ENCODE peak calls at places on chromosomes 6 and 20, in four cellular contexts. S is A549; E is CD8-positive, alpha-beta memory T cell; G is neuronal stem cell. F is an unnamed sample.

GRCh38 chr6:15313367-15313766 is 67.5 kb downstream of the JARID2 start:
- DNase-seq in S (no peak), E (no peak), G (no peak), F (no peak)

GRCh38 chr20:34705383-34706021 is 1.4 kb downstream of the TP53INP2 start:
- DNase-seq in S (peak), E (no peak), G (no peak), F (no peak)

GRCh38 chr6:136562211-136562610 is 12.0 kb upstream of the MAP7 start:
- DNase-seq in S (no peak), E (no peak), G (no peak), F (no peak)

GRCh38 chr6:39266782-39267355 is 37.6 kb upstream of the KCNK5 start:
- DNase-seq in S (no peak), E (no peak), G (no peak), F (no peak)

GRCh38 chr20:46946796-46947195 is 52.2 kb downstream of the EYA2 start:
- DNase-seq in S (no peak), E (no peak), G (no peak), F (no peak)

GRCh38 chr20:62320581-62321354 is 18.0 kb downstream of the ADRM1 start:
- DNase-seq in S (peak), E (no peak), G (no peak), F (no peak)

GRCh38 chr6:137657351-137657911 is 163.2 kb upstream of the OLIG3 start:
- DNase-seq in S (no peak), E (no peak), G (no peak), F (no peak)

GRCh38 chr6:126531840-126532239 is 191.9 kb downstream of the CENPW start:
- DNase-seq in S (no peak), E (no peak), G (no peak), F (no peak)

GRCh38 chr20:2703716-2704475 is 11.3 kb downstream of the EBF4 start:
- DNase-seq in S (no peak), E (no peak), G (no peak), F (no peak)

GRCh38 chr20:34578040-34578439 is 19.5 kb downstream of the MAP1LC3A start:
- DNase-seq in S (no peak), E (no peak), G (no peak), F (no peak)

GRCh38 chr20:49901588-49901987 is 13.7 kb downstream of the SPATA2 start:
- DNase-seq in S (no peak), E (no peak), G (no peak), F (no peak)

GRCh38 chr20:21704408-21705385 is 767 bp upstream of the PAX1 start:
- DNase-seq in S (no peak), E (no peak), G (no peak), F (no peak)

GRCh38 chr6:155125916-155126315 is 130.8 kb downstream of the TIAM2 start:
- DNase-seq in S (no peak), E (no peak), G (no peak), F (no peak)

GRCh38 chr6:45987866-45988265 is 27.8 kb downstream of the CLIC5 start:
- DNase-seq in S (no peak), E (no peak), G (no peak), F (no peak)

GRCh38 chr6:13526718-13527668 is 39.6 kb upstream of the GFOD1 start:
- DNase-seq in S (no peak), E (no peak), G (no peak), F (no peak)

GRCh38 chr20:16394784-16395183 is 178.5 kb downstream of the KIF16B start:
- DNase-seq in S (no peak), E (no peak), G (no peak), F (no peak)

GRCh38 chr6:56954389-56955170 is at the start of gene BEND6:
- DNase-seq in S (peak), E (no peak), G (peak), F (no peak)

GRCh38 chr6:130872250-130873095 is 45.3 kb downstream of the SMLR1 start:
- DNase-seq in S (peak), E (peak), G (peak), F (peak)

GRCh38 chr6:74409447-74409846 is 713.4 kb downstream of the CD109 start:
- DNase-seq in S (peak), E (no peak), G (peak), F (no peak)

GRCh38 chr20:40010483-40010882 is 678.6 kb downstream of the MAFB start:
- DNase-seq in S (no peak), E (no peak), G (no peak), F (no peak)

GRCh38 chr6:48423640-48424365 is 312.8 kb upstream of the PTCHD4 start:
- DNase-seq in S (no peak), E (no peak), G (no peak), F (no peak)

GRCh38 chr6:79269877-79270276 is 35.4 kb upstream of the HMGN3 start:
- DNase-seq in S (no peak), E (no peak), G (no peak), F (no peak)

GRCh38 chr20:36179170-36179945 is 24.8 kb downstream of the EPB41L1 start:
- DNase-seq in S (no peak), E (no peak), G (peak), F (no peak)

GRCh38 chr6:148892247-148892646 is 145.4 kb downstream of the UST start:
- DNase-seq in S (no peak), E (no peak), G (no peak), F (no peak)

GRCh38 chr20:41376349-41376748 is 9.7 kb upstream of the EMILIN3 start:
- DNase-seq in S (no peak), E (no peak), G (no peak), F (no peak)

GRCh38 chr20:41373851-41374567 is 7.4 kb upstream of the EMILIN3 start:
- DNase-seq in S (no peak), E (no peak), G (no peak), F (no peak)

GRCh38 chr20:41374568-41374920 is 7.9 kb upstream of the EMILIN3 start:
- DNase-seq in S (no peak), E (no peak), G (no peak), F (no peak)

GRCh38 chr20:41375846-41376245 is 9.2 kb upstream of the EMILIN3 start:
- DNase-seq in S (no peak), E (no peak), G (no peak), F (no peak)

GRCh38 chr20:41377275-41377674 is 10.7 kb upstream of the EMILIN3 start:
- DNase-seq in S (no peak), E (no peak), G (no peak), F (no peak)
- H3K27ac ChIP-seq in S (no peak), E (no peak), G (no peak), F (no peak)

DNA sequence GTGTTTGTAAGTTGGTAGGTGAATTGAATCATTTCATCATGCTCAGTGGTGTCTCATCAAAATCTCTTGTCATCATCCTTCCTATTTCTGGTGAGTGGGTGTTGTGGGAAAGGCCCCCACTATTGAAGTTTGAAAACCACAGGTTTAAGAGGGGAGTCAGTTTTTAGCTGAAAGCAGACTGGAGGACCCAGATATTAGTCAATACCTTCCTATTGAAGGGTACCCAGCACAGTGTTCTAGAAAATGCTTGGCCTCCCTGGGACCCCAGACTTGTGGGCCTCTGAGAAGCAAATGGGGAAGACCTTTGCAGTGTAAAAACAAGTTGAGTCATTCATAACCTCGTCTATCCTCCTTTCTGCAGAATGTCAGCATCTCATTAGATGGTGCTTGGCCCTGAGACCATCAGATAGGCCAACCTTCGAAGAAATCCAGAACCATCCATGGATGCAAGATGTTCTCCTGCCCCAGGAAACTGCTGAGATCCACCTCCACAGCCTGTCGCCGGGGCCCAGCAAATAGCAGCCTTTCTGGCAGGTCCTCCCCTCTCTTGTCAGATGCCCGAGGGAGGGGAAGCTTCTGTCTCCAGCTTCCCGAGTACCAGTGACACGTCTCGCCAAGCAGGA is 3.7 kb downstream of the PIM1 start:
- DNase-seq in S (no peak), E (no peak), G (no peak), F (no peak)
- H3K4me3 ChIP-seq in S (no peak), E (peak), G (no peak), F (no peak)

GRCh38 chr20:32052792-32053362 is 835 bp downstream of the HCK start:
- DNase-seq in S (no peak), E (no peak), G (no peak), F (no peak)

GRCh38 chr20:32050324-32050723 is 1.7 kb upstream of the HCK start:
- DNase-seq in S (no peak), E (no peak), G (no peak), F (no peak)

GRCh38 chr20:32050851-32051556 is 1.0 kb upstream of the HCK start:
- DNase-seq in S (no peak), E (no peak), G (no peak), F (no peak)

GRCh38 chr20:32052090-32052791 is at the start of gene HCK:
- DNase-seq in S (peak), E (no peak), G (no peak), F (no peak)

DNA sequence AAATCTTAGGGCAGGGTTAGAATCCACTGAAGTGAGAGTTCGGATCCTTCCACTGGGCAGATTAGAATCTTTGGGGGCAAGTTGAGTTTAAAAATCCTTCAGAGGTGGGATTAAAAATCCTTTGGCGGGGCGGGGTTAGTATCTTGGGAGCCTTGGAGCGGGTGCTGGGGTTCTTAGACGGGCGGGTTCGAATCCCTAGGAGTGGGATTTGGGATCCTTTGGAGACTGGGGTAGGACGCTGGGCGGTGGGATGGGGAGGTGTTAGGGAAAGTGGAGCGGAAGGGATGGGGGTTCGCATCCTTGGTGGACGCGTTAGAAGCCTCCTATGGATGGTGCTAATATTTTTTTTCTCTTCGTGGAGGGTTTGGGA is 337 bp upstream of the HCK start:
- DNase-seq in S (no peak), E (no peak), G (no peak), F (no peak)
- H3K27ac ChIP-seq in S (no peak), E (no peak), G (no peak), F (no peak)

GRCh38 chr20:8018928-8019177 is 708 bp downstream of the TMX4 start:
- DNase-seq in S (peak), E (no peak), G (no peak), F (no peak)

GRCh38 chr20:8019998-8020247 is 362 bp upstream of the TMX4 start:
- DNase-seq in S (no peak), E (no peak), G (no peak), F (no peak)

GRCh38 chr20:8019178-8019997 is at the start of gene TMX4:
- DNase-seq in S (peak), E (peak), G (peak), F (no peak)

GRCh38 chr20:8021541-8022269 is 2.1 kb upstream of the TMX4 start:
- DNase-seq in S (no peak), E (no peak), G (no peak), F (no peak)

GRCh38 chr20:8020314-8021079 is 936 bp upstream of the TMX4 start:
- DNase-seq in S (no peak), E (no peak), G (no peak), F (no peak)
- H3K4me3 ChIP-seq in S (peak), E (peak), G (no peak), F (no peak)

GRCh38 chr20:44727039-44727438 is 11.9 kb downstream of the CCN5 start:
- DNase-seq in S (no peak), E (no peak), G (no peak), F (no peak)
- H3K27ac ChIP-seq in S (peak), E (no peak), G (no peak), F (no peak)

DNA sequence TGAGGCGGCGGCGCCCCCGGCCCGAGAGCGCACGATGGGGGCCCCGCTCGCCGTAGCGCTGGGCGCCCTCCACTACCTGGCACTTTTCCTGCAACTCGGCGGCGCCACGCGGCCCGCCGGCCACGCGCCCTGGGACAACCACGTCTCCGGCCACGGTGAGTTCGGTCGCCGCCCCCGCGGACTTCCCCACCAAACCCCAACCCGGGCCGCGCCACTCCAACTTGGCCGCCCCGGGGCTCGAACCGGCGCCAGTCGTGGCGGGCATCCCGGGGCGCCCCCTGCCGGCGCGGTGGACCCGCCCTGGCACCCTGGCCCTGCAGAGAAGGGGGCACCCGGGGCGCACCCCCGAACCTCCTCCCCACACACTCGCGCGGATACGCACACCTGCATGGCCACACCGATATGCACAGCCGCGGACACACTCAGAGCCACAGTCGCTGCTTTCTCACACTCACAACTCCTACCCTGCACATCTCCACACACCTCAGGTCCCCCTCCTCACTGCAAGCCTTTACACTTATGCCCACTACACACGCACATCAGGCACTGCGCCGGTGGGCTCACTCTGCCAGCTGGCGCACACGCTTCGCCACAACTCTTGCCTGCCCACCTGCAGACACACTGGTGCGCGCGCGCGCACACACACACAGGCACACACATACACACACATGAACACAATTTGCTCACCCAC is 535 bp downstream of the VSTM2L start:
- DNase-seq in S (peak), E (no peak), G (no peak), F (no peak)
- H3K4me3 ChIP-seq in S (peak), E (no peak), G (peak), F (peak)

GRCh38 chr20:4812216-4812615 is 90.5 kb downstream of the PRND start:
- DNase-seq in S (no peak), E (no peak), G (no peak), F (no peak)

GRCh38 chr20:4813076-4813838 is 91.5 kb downstream of the PRND start:
- DNase-seq in S (no peak), E (no peak), G (no peak), F (no peak)

GRCh38 chr20:4811257-4811656 is 89.5 kb downstream of the PRND start:
- DNase-seq in S (no peak), E (no peak), G (no peak), F (no peak)

GRCh38 chr20:4811661-4812181 is 90.0 kb downstream of the PRND start:
- DNase-seq in S (no peak), E (peak), G (no peak), F (no peak)

DNA sequence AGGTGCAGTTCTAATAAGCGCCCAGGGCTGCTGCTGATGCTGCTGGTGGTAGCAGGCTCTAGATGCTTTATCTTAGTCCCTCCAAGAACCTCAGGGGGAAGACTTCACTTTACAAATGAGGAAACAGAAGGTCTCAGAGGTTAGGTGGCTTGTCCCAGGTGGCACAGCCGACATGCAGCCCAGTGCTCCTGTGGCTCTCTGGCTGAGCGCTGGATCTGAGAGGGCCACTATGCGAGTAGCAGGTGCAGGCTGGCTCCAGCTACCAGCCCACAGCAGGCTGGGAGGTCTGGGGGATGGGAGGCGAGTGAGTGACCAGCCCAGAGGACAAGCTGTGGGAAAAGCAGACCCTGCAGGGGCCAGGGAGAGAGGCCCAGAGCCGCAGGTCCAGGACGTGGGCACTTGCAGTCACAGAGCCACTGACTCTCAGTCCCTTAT is 90.9 kb downstream of the PRND start:
- DNase-seq in S (no peak), E (no peak), G (no peak), F (no peak)
- H3K27ac ChIP-seq in S (no peak), E (peak), G (no peak), F (no peak)

GRCh38 chr6:160519603-160520042 is 144.5 kb downstream of the LPA start:
- DNase-seq in S (peak), E (no peak), G (no peak), F (peak)
- H3K4me3 ChIP-seq in S (peak), E (peak), G (peak), F (peak)

F was measured in iPS DF 6.9.